ENCODE peak calls at places on chromosomes 12 and 14, in four cellular contexts. One of them, this sample, is unnamed.

GRCh38 chr14:57889245-57889644 is 23.4 kb upstream of the SLC35F4 start:
- DNase-seq in nephron progenitor cell: no peak
- DNase-seq in astrocyte of the spinal cord: peak; percentile 63
- DNase-seq in omental fat pad: no peak
- DNase-seq in this sample: no peak

GRCh38 chr12:76144253-76144564 is 59.7 kb upstream of the NAP1L1 start:
- DNase-seq in nephron progenitor cell: no peak
- DNase-seq in astrocyte of the spinal cord: no peak
- DNase-seq in omental fat pad: peak; percentile 29
- DNase-seq in this sample: peak; percentile 52

GRCh38 chr14:67370830-67371229 is 10.7 kb downstream of the EIF2S1 start:
- DNase-seq in nephron progenitor cell: no peak
- DNase-seq in astrocyte of the spinal cord: peak; percentile 25
- DNase-seq in omental fat pad: no peak
- DNase-seq in this sample: no peak

GRCh38 chr12:96811083-96811482 is 96.0 kb upstream of the NEDD1 start:
- DNase-seq in nephron progenitor cell: no peak
- DNase-seq in astrocyte of the spinal cord: peak; percentile 90
- DNase-seq in omental fat pad: no peak
- DNase-seq in this sample: no peak

GRCh38 chr12:57611116-57611809 is at the start of gene ARHGEF25:
- DNase-seq in nephron progenitor cell: peak; percentile 83
- DNase-seq in astrocyte of the spinal cord: peak; percentile 51
- DNase-seq in omental fat pad: no peak
- DNase-seq in this sample: no peak

GRCh38 chr12:123363743-123364531 is 710 bp downstream of the SBNO1 start:
- DNase-seq in nephron progenitor cell: peak; percentile 37
- DNase-seq in astrocyte of the spinal cord: peak; percentile 17
- DNase-seq in omental fat pad: no peak
- DNase-seq in this sample: peak; percentile 43

GRCh38 chr14:105867961-105868599 is 341.7 kb downstream of the TMEM121 start:
- DNase-seq in nephron progenitor cell: no peak
- DNase-seq in astrocyte of the spinal cord: no peak
- DNase-seq in omental fat pad: peak; percentile 11
- DNase-seq in this sample: no peak

GRCh38 chr12:76878045-76878898 is 547 bp downstream of the CSRP2 start:
- DNase-seq in nephron progenitor cell: peak; percentile 60
- DNase-seq in astrocyte of the spinal cord: peak; percentile 30
- DNase-seq in omental fat pad: no peak
- DNase-seq in this sample: peak; percentile 22

GRCh38 chr14:26636571-26636970 is 38.7 kb upstream of the NOVA1 start:
- DNase-seq in nephron progenitor cell: no peak
- DNase-seq in astrocyte of the spinal cord: no peak
- DNase-seq in omental fat pad: no peak
- DNase-seq in this sample: no peak

GRCh38 chr14:32343926-32344430 is 14.9 kb downstream of the AKAP6 start:
- DNase-seq in nephron progenitor cell: no peak
- DNase-seq in astrocyte of the spinal cord: no peak
- DNase-seq in omental fat pad: no peak
- DNase-seq in this sample: no peak

GRCh38 chr14:71139058-71139946 is 232.0 kb downstream of the PCNX1 start:
- DNase-seq in nephron progenitor cell: peak; percentile 69
- DNase-seq in astrocyte of the spinal cord: peak; percentile 56
- DNase-seq in omental fat pad: peak; percentile 37
- DNase-seq in this sample: peak; percentile 71

GRCh38 chr14:105173901-105174894 is 5.6 kb upstream of the JAG2 start:
- DNase-seq in nephron progenitor cell: no peak
- DNase-seq in astrocyte of the spinal cord: no peak
- DNase-seq in omental fat pad: no peak
- DNase-seq in this sample: peak; percentile 26

GRCh38 chr14:99768381-99768780 is 24.8 kb upstream of the EML1 start:
- DNase-seq in nephron progenitor cell: no peak
- DNase-seq in astrocyte of the spinal cord: no peak
- DNase-seq in omental fat pad: no peak
- DNase-seq in this sample: no peak

GRCh38 chr12:7143564-7143963 is 13.4 kb downstream of the CLSTN3 start:
- DNase-seq in nephron progenitor cell: no peak
- DNase-seq in astrocyte of the spinal cord: no peak
- DNase-seq in omental fat pad: no peak
- DNase-seq in this sample: no peak

GRCh38 chr12:75444444-75445136 is 36.0 kb upstream of the GLIPR1 start:
- DNase-seq in nephron progenitor cell: no peak
- DNase-seq in astrocyte of the spinal cord: peak; percentile 50
- DNase-seq in omental fat pad: no peak
- DNase-seq in this sample: no peak

GRCh38 chr12:111467092-111467861 is 61.6 kb downstream of the SH2B3 start:
- DNase-seq in nephron progenitor cell: no peak
- DNase-seq in astrocyte of the spinal cord: peak; percentile 68
- DNase-seq in omental fat pad: no peak
- DNase-seq in this sample: no peak

GRCh38 chr12:123135688-123136087 is 15.2 kb downstream of the PITPNM2 start:
- DNase-seq in nephron progenitor cell: no peak
- DNase-seq in astrocyte of the spinal cord: no peak
- DNase-seq in omental fat pad: no peak
- DNase-seq in this sample: no peak

GRCh38 chr14:90444077-90444696 is 47.4 kb downstream of the CALM1 start:
- DNase-seq in nephron progenitor cell: no peak
- DNase-seq in astrocyte of the spinal cord: no peak
- DNase-seq in omental fat pad: no peak
- DNase-seq in this sample: no peak

GRCh38 chr14:54564071-54564798 is 2.7 kb upstream of the SAMD4A start:
- DNase-seq in nephron progenitor cell: no peak
- DNase-seq in astrocyte of the spinal cord: peak; percentile 64
- DNase-seq in omental fat pad: no peak
- DNase-seq in this sample: peak; percentile 60

GRCh38 chr12:14892726-14893442 is 7.2 kb upstream of the MGP start:
- DNase-seq in nephron progenitor cell: no peak
- DNase-seq in astrocyte of the spinal cord: peak; percentile 11
- DNase-seq in omental fat pad: no peak
- DNase-seq in this sample: peak; percentile 22

GRCh38 chr12:47361389-47362031 is 281.8 kb upstream of the AMIGO2 start:
- DNase-seq in nephron progenitor cell: no peak
- DNase-seq in astrocyte of the spinal cord: no peak
- DNase-seq in omental fat pad: no peak
- DNase-seq in this sample: peak; percentile 45

GRCh38 chr14:77615231-77616132 is 955 bp downstream of the SPTLC2 start:
- DNase-seq in nephron progenitor cell: no peak
- DNase-seq in astrocyte of the spinal cord: peak; percentile 40
- DNase-seq in omental fat pad: no peak
- DNase-seq in this sample: no peak

GRCh38 chr14:33393895-33394405 is 455.3 kb downstream of the NPAS3 start:
- DNase-seq in nephron progenitor cell: no peak
- DNase-seq in astrocyte of the spinal cord: no peak
- DNase-seq in omental fat pad: no peak
- DNase-seq in this sample: no peak

GRCh38 chr12:117158911-117159310 is 31.4 kb downstream of the FBXO21 start:
- DNase-seq in nephron progenitor cell: no peak
- DNase-seq in astrocyte of the spinal cord: no peak
- DNase-seq in omental fat pad: no peak
- DNase-seq in this sample: no peak

GRCh38 chr12:56120158-56120846 is 2.2 kb downstream of the ZC3H10 start:
- DNase-seq in nephron progenitor cell: no peak
- DNase-seq in astrocyte of the spinal cord: no peak
- DNase-seq in omental fat pad: no peak
- DNase-seq in this sample: no peak

GRCh38 chr12:5184159-5184558 is 140.5 kb downstream of the KCNA5 start:
- DNase-seq in nephron progenitor cell: no peak
- DNase-seq in astrocyte of the spinal cord: no peak
- DNase-seq in omental fat pad: no peak
- DNase-seq in this sample: no peak

GRCh38 chr12:42426733-42427132 is 100.8 kb downstream of the PPHLN1 start:
- DNase-seq in nephron progenitor cell: no peak
- DNase-seq in astrocyte of the spinal cord: peak; percentile 72
- DNase-seq in omental fat pad: no peak
- DNase-seq in this sample: peak; percentile 74

GRCh38 chr12:31599053-31599452 is 8.1 kb upstream of the DENND5B start:
- DNase-seq in nephron progenitor cell: no peak
- DNase-seq in astrocyte of the spinal cord: no peak
- DNase-seq in omental fat pad: no peak
- DNase-seq in this sample: peak; percentile 83

GRCh38 chr12:21940972-21941521 is at the start of gene ABCC9:
- DNase-seq in nephron progenitor cell: peak; percentile 71
- DNase-seq in astrocyte of the spinal cord: no peak
- DNase-seq in omental fat pad: no peak
- DNase-seq in this sample: no peak

GRCh38 chr14:33369041-33369440 is 430.4 kb downstream of the NPAS3 start:
- DNase-seq in nephron progenitor cell: no peak
- DNase-seq in astrocyte of the spinal cord: no peak
- DNase-seq in omental fat pad: no peak
- DNase-seq in this sample: no peak

GRCh38 chr12:10901427-10901826 is 7.9 kb downstream of the TAS2R13 start:
- DNase-seq in nephron progenitor cell: no peak
- DNase-seq in astrocyte of the spinal cord: no peak
- DNase-seq in omental fat pad: no peak
- DNase-seq in this sample: no peak

GRCh38 chr12:98355322-98355721 is 160.1 kb upstream of the TMPO start:
- DNase-seq in nephron progenitor cell: no peak
- DNase-seq in astrocyte of the spinal cord: peak; percentile 43
- DNase-seq in omental fat pad: no peak
- DNase-seq in this sample: no peak

GRCh38 chr14:56657604-56658003 is 78.0 kb downstream of the TMEM260 start:
- DNase-seq in nephron progenitor cell: no peak
- DNase-seq in astrocyte of the spinal cord: no peak
- DNase-seq in omental fat pad: no peak
- DNase-seq in this sample: no peak

GRCh38 chr14:56661478-56661877 is 81.9 kb downstream of the TMEM260 start:
- DNase-seq in nephron progenitor cell: no peak
- DNase-seq in astrocyte of the spinal cord: no peak
- DNase-seq in omental fat pad: no peak
- DNase-seq in this sample: no peak

GRCh38 chr14:56659361-56659760 is 79.8 kb downstream of the TMEM260 start:
- DNase-seq in nephron progenitor cell: peak; percentile 7
- DNase-seq in astrocyte of the spinal cord: no peak
- DNase-seq in omental fat pad: no peak
- DNase-seq in this sample: no peak

GRCh38 chr14:56660677-56661389 is 81.2 kb downstream of the TMEM260 start:
- DNase-seq in nephron progenitor cell: no peak
- DNase-seq in astrocyte of the spinal cord: no peak
- DNase-seq in omental fat pad: no peak
- DNase-seq in this sample: no peak

DNA sequence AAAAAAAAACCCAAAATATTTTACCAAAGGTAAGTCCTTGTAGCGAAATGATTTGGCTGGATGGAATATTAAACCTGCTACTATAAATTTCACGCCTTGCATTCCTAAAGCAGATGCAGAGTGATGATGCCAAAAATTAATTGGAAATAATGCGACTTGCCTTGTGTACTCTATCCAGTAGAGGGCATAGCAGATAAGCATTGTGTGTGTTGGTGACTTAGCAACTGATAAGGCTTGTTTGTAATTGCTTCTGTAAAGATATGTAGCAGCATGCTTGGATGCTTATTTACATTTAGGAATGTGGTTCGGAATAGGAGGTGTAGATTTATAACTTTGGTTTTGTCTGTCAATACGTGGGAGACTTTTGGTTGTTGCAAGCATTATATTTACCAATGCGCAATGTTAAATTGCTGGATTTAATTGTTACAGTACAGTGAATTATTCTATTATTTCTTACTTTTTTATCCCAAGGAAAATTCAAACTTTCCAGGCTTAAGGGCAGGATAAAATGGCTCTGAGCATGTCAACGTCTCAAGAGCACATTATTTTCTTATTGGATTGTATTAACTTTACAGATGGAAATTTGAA is 80.5 kb downstream of the TMEM260 start:
- DNase-seq in nephron progenitor cell: no peak
- DNase-seq in astrocyte of the spinal cord: peak; percentile 44
- DNase-seq in omental fat pad: no peak
- DNase-seq in this sample: peak; percentile 39
- TF ChIP-seq CTCF in nephron progenitor cell: peak; percentile 66
- TF ChIP-seq CTCF in astrocyte of the spinal cord: peak; percentile 71
- TF ChIP-seq CTCF in omental fat pad: no peak
- TF ChIP-seq CTCF in this sample: peak; percentile 61

DNA sequence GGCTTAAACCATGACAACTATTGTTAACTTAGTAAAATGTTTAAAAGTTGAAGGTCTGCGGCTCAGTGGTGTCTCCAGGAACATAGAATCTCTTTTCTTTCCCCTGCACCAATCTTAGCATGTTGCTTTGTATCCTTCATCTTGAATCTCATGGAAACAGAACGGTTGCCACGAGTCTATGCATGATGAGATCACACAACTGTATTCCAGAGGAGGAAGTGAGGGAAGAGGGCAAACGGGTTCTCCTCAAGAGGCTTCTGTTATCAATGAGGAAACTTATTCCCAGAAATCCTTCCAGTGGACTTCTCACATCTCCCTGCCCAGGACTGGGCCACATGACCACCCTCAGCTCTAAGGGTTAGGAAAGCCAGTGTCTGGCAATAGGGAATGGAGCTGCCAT is 17.3 kb downstream of the PLXNC1 start:
- DNase-seq in nephron progenitor cell: no peak
- DNase-seq in astrocyte of the spinal cord: no peak
- DNase-seq in omental fat pad: no peak
- DNase-seq in this sample: no peak
- TF ChIP-seq CTCF in nephron progenitor cell: no peak
- TF ChIP-seq CTCF in astrocyte of the spinal cord: no peak
- TF ChIP-seq CTCF in omental fat pad: no peak
- TF ChIP-seq CTCF in this sample: no peak

DNA sequence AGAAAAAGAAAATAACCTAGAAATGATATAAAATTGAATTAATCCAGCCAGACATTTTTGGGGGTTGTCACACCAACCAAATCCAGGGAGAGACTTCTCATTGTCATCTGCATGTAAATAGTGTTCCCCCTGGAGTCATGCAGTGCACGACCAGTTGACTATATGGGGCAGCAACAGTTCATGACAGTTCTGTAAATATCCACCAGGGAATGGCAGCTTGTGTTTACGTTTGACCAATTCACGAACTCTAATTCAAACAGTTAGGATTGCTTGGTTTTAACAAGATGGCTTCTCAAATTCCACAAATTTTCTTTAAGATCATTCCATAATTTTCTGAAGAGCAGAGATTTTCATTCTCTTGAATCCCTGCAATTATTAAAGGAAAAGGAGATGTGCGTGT is 43.4 kb upstream of the DUSP6 start:
- DNase-seq in nephron progenitor cell: no peak
- DNase-seq in astrocyte of the spinal cord: no peak
- DNase-seq in omental fat pad: no peak
- DNase-seq in this sample: no peak
- TF ChIP-seq CTCF in nephron progenitor cell: no peak
- TF ChIP-seq CTCF in astrocyte of the spinal cord: no peak
- TF ChIP-seq CTCF in omental fat pad: no peak
- TF ChIP-seq CTCF in this sample: no peak

DNA sequence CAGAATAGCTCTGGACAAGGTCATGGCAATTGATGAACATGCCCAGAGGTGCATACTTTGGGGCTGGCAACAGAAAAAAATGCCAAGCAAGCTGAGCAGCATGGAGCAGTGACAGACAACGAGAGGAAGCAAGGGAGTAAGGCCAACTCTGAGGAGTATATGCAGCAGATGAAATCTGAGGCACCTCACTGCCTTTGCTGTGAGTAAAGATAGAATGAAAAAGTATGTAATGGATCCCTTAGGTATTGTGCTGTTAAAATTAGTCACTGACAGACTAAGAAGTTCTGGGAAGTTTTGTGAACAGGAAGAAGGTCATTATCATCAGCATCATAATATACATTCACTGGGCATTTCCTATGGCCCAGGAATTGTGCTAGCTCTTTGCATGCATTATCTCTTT is 269.9 kb downstream of the DUSP6 start:
- DNase-seq in nephron progenitor cell: no peak
- DNase-seq in astrocyte of the spinal cord: peak; percentile 40
- DNase-seq in omental fat pad: no peak
- DNase-seq in this sample: no peak
- TF ChIP-seq CTCF in nephron progenitor cell: no peak
- TF ChIP-seq CTCF in astrocyte of the spinal cord: no peak
- TF ChIP-seq CTCF in omental fat pad: no peak
- TF ChIP-seq CTCF in this sample: no peak

This sample was measured in GM12865.